ENCODE peak calls at places on chromosomes 1 and 21, in seven cellular contexts. Q is stomach; W is transverse colon; Z is brain microvascular endothelial cell; R is cardiac muscle cell; G is DND-41; X is effector memory CD4-positive, alpha-beta T cell. M is an unnamed sample.
A peak's percentile ranks its signal among the peaks of the same experiment; 100 is the strongest.

GRCh38 chr1:24857528-24858133 is 72.4 kb downstream of the RUNX3 start:
- DNase-seq in Q (no peak), W (no peak), Z (no peak), R (no peak), G (no peak), X (no peak), M (no peak)

GRCh38 chr1:119010201-119010600 is 22.1 kb upstream of the TBX15 start:
- DNase-seq in Q (no peak), W (no peak), Z (peak; percentile 48), R (no peak), G (no peak), X (no peak), M (no peak)

GRCh38 chr1:178011101-178011828 is 41.4 kb upstream of the SEC16B start:
- DNase-seq in Q (no peak), W (no peak), Z (peak; percentile 69), R (peak; percentile 12), G (no peak), X (no peak), M (no peak)

GRCh38 chr1:26701266-26701994 is 5.6 kb downstream of the ARID1A start:
- DNase-seq in Q (no peak), W (no peak), Z (peak; percentile 62), R (peak; percentile 67), G (no peak), X (no peak), M (no peak)

GRCh38 chr1:109767596-109768334 is 4.0 kb upstream of the EPS8L3 start:
- DNase-seq in Q (peak; percentile 23), W (peak; percentile 1), Z (no peak), R (no peak), G (no peak), X (no peak), M (no peak)

GRCh38 chr1:185238447-185238846 is 78.6 kb downstream of the IVNS1ABP start:
- DNase-seq in Q (no peak), W (no peak), Z (no peak), R (peak; percentile 41), G (no peak), X (no peak), M (peak; percentile 24)

GRCh38 chr1:166432655-166433054 is 265.9 kb upstream of the FAM78B start:
- DNase-seq in Q (no peak), W (no peak), Z (no peak), R (no peak), G (no peak), X (no peak), M (no peak)

GRCh38 chr1:185541861-185542260 is 192.3 kb upstream of the HMCN1 start:
- DNase-seq in Q (no peak), W (no peak), Z (no peak), R (peak; percentile 70), G (no peak), X (no peak), M (no peak)

GRCh38 chr1:34827341-34827941 is 32.1 kb downstream of the SMIM12 start:
- DNase-seq in Q (no peak), W (no peak), Z (no peak), R (no peak), G (no peak), X (no peak), M (no peak)

GRCh38 chr1:54407957-54408700 is 1.9 kb upstream of the SSBP3 start:
- DNase-seq in Q (no peak), W (no peak), Z (peak; percentile 83), R (peak; percentile 76), G (no peak), X (no peak), M (no peak)

GRCh38 chr1:29711582-29712274 is 475.4 kb downstream of the PTPRU start:
- DNase-seq in Q (no peak), W (no peak), Z (peak; percentile 73), R (peak; percentile 75), G (no peak), X (no peak), M (no peak)

GRCh38 chr1:245614986-245615385 is 460.2 kb downstream of the KIF26B start:
- DNase-seq in Q (no peak), W (no peak), Z (no peak), R (no peak), G (no peak), X (no peak), M (no peak)

GRCh38 chr21:33543505-33544129 is 779 bp downstream of the SON start:
- DNase-seq in Q (peak; percentile 72), W (peak; percentile 78), Z (peak; percentile 38), R (no peak), G (no peak), X (no peak), M (no peak)

GRCh38 chr1:20701446-20701845 is 16.4 kb downstream of the KIF17 start:
- DNase-seq in Q (no peak), W (no peak), Z (no peak), R (no peak), G (no peak), X (no peak), M (no peak)

GRCh38 chr21:46409641-46410406 is 48.9 kb upstream of the DIP2A start:
- DNase-seq in Q (no peak), W (no peak), Z (no peak), R (no peak), G (no peak), X (no peak), M (no peak)

GRCh38 chr1:206979379-206980043 is 9.3 kb upstream of the FCAMR start:
- DNase-seq in Q (no peak), W (no peak), Z (peak; percentile 5), R (peak; percentile 54), G (no peak), X (no peak), M (no peak)

GRCh38 chr1:202967684-202968281 is 726 bp upstream of the CYB5R1 start:
- DNase-seq in Q (no peak), W (peak; percentile 20), Z (no peak), R (no peak), G (peak; percentile 32), X (no peak), M (no peak)

GRCh38 chr1:33342041-33342723 is 21.3 kb upstream of the A3GALT2 start:
- DNase-seq in Q (peak; percentile 87), W (peak; percentile 77), Z (peak; percentile 95), R (peak; percentile 98), G (no peak), X (no peak), M (no peak)

GRCh38 chr21:42651515-42652401 is 1.7 kb upstream of the PDE9A start:
- DNase-seq in Q (no peak), W (peak; percentile 78), Z (no peak), R (no peak), G (no peak), X (no peak), M (no peak)

GRCh38 chr1:181135462-181135781 is 46.9 kb downstream of the IER5 start:
- DNase-seq in Q (no peak), W (no peak), Z (peak; percentile 43), R (peak; percentile 26), G (peak; percentile 53), X (no peak), M (no peak)

GRCh38 chr1:232657426-232657825 is 27.5 kb upstream of the SIPA1L2 start:
- DNase-seq in Q (no peak), W (no peak), Z (no peak), R (peak; percentile 54), G (no peak), X (no peak), M (no peak)

GRCh38 chr1:222893255-222893654 is 78.4 kb downstream of the DISP1 start:
- DNase-seq in Q (no peak), W (no peak), Z (no peak), R (no peak), G (no peak), X (no peak), M (no peak)

GRCh38 chr1:240486596-240486995 is 125.4 kb downstream of the GREM2 start:
- DNase-seq in Q (no peak), W (no peak), Z (no peak), R (no peak), G (no peak), X (no peak), M (no peak)

GRCh38 chr1:186626533-186626932 is 53.7 kb downstream of the PTGS2 start:
- DNase-seq in Q (no peak), W (no peak), Z (peak; percentile 41), R (peak; percentile 53), G (no peak), X (no peak), M (no peak)

GRCh38 chr1:112788561-112788960 is 73.4 kb upstream of the PPM1J start:
- DNase-seq in Q (no peak), W (no peak), Z (no peak), R (peak; percentile 50), G (no peak), X (no peak), M (no peak)

GRCh38 chr1:165726841-165727240 is 28.5 kb upstream of the ALDH9A1 start:
- DNase-seq in Q (no peak), W (no peak), Z (no peak), R (no peak), G (no peak), X (no peak), M (no peak)

GRCh38 chr1:67530071-67530470 is 99.9 kb upstream of the SERBP1 start:
- DNase-seq in Q (no peak), W (no peak), Z (no peak), R (no peak), G (no peak), X (no peak), M (no peak)
- H3K27ac ChIP-seq in Q (no peak overlapping the region), W (no peak overlapping the region), Z (no peak overlapping the region), R (no peak overlapping the region), G (no peak overlapping the region), X (no peak overlapping the region), M (no peak overlapping the region)

GRCh38 chr1:156858959-156859522 is at the start of gene INSRR:
- DNase-seq in Q (no peak), W (no peak), Z (no peak), R (peak; percentile 26), G (no peak), X (no peak), M (no peak)
- H3K27me3 ChIP-seq in Q (peaks cover 80% of the 10 kb centered on the region), W (peaks cover 74% of the 10 kb centered on the region), Z (peaks cover 49% of the 10 kb centered on the region), R (peaks cover 53% of the 10 kb centered on the region), G (peaks cover 56% of the 10 kb centered on the region), X (peaks cover 19% of the 10 kb centered on the region), M (peaks cover 35% of the 10 kb centered on the region)

GRCh38 chr1:2208309-2209239 is 14.0 kb upstream of the FAAP20 start:
- DNase-seq in Q (peak; percentile 88), W (peak; percentile 62), Z (peak; percentile 73), R (peak; percentile 81), G (no peak), X (no peak), M (no peak)
- H3K27ac ChIP-seq in Q (peak overlapping the region; percentile 93), W (peak overlapping the region; percentile 92), Z (no peak overlapping the region), R (peak overlapping the region; percentile 71), G (no peak overlapping the region), X (no peak overlapping the region), M (no peak overlapping the region)

GRCh38 chr1:154878371-154879355 is 8.6 kb upstream of the KCNN3 start:
- DNase-seq in Q (peak; percentile 83), W (peak; percentile 80), Z (peak; percentile 69), R (peak; percentile 79), G (peak; percentile 68), X (peak; percentile 41), M (peak; percentile 57)

GRCh38 chr1:154877370-154877974 is 7.4 kb upstream of the KCNN3 start:
- DNase-seq in Q (no peak), W (no peak), Z (no peak), R (peak; percentile 32), G (no peak), X (no peak), M (no peak)

GRCh38 chr1:154883919-154884867 is 14.1 kb upstream of the KCNN3 start:
- DNase-seq in Q (peak; percentile 34), W (no peak), Z (no peak), R (no peak), G (no peak), X (no peak), M (no peak)

GRCh38 chr1:154881820-154882535 is 11.9 kb upstream of the KCNN3 start:
- DNase-seq in Q (no peak), W (no peak), Z (no peak), R (no peak), G (no peak), X (no peak), M (no peak)

GRCh38 chr1:154880651-154881050 is 10.6 kb upstream of the KCNN3 start:
- DNase-seq in Q (no peak), W (no peak), Z (no peak), R (no peak), G (no peak), X (no peak), M (no peak)
- H3K27me3 ChIP-seq in Q (no peaks in the 10 kb centered on the region), W (no peaks in the 10 kb centered on the region), Z (peaks cover 16% of the 10 kb centered on the region), R (no peaks in the 10 kb centered on the region), G (peaks cover 25% of the 10 kb centered on the region), X (no peaks in the 10 kb centered on the region), M (no peaks in the 10 kb centered on the region)

M was measured in CD8-positive, alpha-beta memory T cell.